ENCODE peak calls at places on chromosomes 12 and 14, in four cellular contexts. C is IMR-90, G is H1, L is mesendoderm. V is an unnamed sample.

GRCh38 chr12:116698131-116698495 is 39.8 kb downstream of the SPRING1 start:
- DNase-seq in C (no peak), G (no peak), L (no peak), V (no peak)

GRCh38 chr14:47207636-47208035 is 467.8 kb downstream of the MDGA2 start:
- DNase-seq in C (no peak), G (no peak), L (peak), V (no peak)

GRCh38 chr12:56487448-56488040 is 417 bp downstream of the GLS2 start:
- DNase-seq in C (no peak), G (no peak), L (peak), V (peak)

GRCh38 chr12:117447665-117448366 is 86.4 kb upstream of the NOS1 start:
- DNase-seq in C (no peak), G (no peak), L (no peak), V (no peak)

GRCh38 chr12:26120561-26121274 is 4.1 kb downstream of the BHLHE41 start:
- DNase-seq in C (no peak), G (no peak), L (no peak), V (no peak)

GRCh38 chr12:117830471-117830870 is 138.3 kb downstream of the KSR2 start:
- DNase-seq in C (no peak), G (no peak), L (no peak), V (no peak)

GRCh38 chr12:122031342-122032216 is 9.9 kb downstream of the BCL7A start:
- DNase-seq in C (no peak), G (peak), L (peak), V (peak)

GRCh38 chr12:131736807-131737484 is 26.1 kb downstream of the SFSWAP start:
- DNase-seq in C (peak), G (peak), L (peak), V (peak)

GRCh38 chr12:57418255-57418654 is 12.6 kb downstream of the R3HDM2 start:
- DNase-seq in C (no peak), G (no peak), L (no peak), V (no peak)

GRCh38 chr12:121212875-121213274 is 2.9 kb downstream of the P2RX4 start:
- DNase-seq in C (no peak), G (no peak), L (no peak), V (no peak)

GRCh38 chr12:116303929-116304328 is 26.4 kb upstream of the MED13L start:
- DNase-seq in C (peak), G (no peak), L (no peak), V (no peak)

GRCh38 chr12:12443482-12443881 is 86.6 kb downstream of the BORCS5 start:
- DNase-seq in C (no peak), G (no peak), L (no peak), V (no peak)

GRCh38 chr12:7934560-7935463 is 1.2 kb downstream of the SLC2A3 start:
- DNase-seq in C (no peak), G (no peak), L (no peak), V (no peak)

GRCh38 chr12:75827061-75827460 is 204.5 kb downstream of the PHLDA1 start:
- DNase-seq in C (no peak), G (no peak), L (no peak), V (no peak)

GRCh38 chr14:103705524-103706284 is 9.5 kb downstream of the XRCC3 start:
- DNase-seq in C (no peak), G (no peak), L (no peak), V (peak)

GRCh38 chr12:92927055-92927435 is 2.0 kb downstream of the EEA1 start:
- DNase-seq in C (peak), G (no peak), L (peak), V (no peak)

GRCh38 chr12:100201604-100202423 is 1.2 kb downstream of the ACTR6 start:
- DNase-seq in C (no peak), G (no peak), L (no peak), V (no peak)

GRCh38 chr12:49705479-49706267 is 1.5 kb downstream of the FMNL3 start:
- DNase-seq in C (peak), G (no peak), L (peak), V (peak)

GRCh38 chr14:75610839-75611238 is 32.4 kb downstream of the FLVCR2 start:
- DNase-seq in C (no peak), G (no peak), L (no peak), V (no peak)

GRCh38 chr12:3311491-3312103 is 179.4 kb upstream of the PRMT8 start:
- DNase-seq in C (no peak), G (no peak), L (no peak), V (no peak)

GRCh38 chr12:95709152-95709551 is 81.4 kb downstream of the NTN4 start:
- DNase-seq in C (no peak), G (no peak), L (no peak), V (no peak)

GRCh38 chr14:74135386-74135785 is 50.6 kb downstream of the LIN52 start:
- DNase-seq in C (peak), G (no peak), L (no peak), V (no peak)

DNA sequence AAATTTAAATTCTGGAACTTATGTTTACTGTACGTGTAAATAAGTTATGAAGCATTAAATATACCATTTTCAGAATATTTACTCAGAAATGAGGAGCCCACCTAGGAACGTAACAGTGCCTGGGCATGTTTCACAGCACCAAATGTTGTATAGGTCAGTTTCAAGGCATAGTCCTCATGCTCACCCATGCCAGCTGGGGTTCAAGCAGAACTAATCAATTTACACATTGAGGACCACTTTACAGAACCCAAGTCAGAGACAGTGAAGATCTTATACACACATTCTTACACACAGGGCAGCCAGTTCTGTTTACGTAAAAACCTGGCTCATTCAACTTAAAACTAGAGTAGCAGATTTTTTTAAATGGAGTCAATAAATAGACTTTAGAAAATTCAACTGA is 2.0 kb downstream of the KICS2 start:
- DNase-seq in C (no peak), G (no peak), L (no peak), V (no peak)
- H3K56ac ChIP-seq in C (no peak), G (no peak), L (no peak), V (no peak)

DNA sequence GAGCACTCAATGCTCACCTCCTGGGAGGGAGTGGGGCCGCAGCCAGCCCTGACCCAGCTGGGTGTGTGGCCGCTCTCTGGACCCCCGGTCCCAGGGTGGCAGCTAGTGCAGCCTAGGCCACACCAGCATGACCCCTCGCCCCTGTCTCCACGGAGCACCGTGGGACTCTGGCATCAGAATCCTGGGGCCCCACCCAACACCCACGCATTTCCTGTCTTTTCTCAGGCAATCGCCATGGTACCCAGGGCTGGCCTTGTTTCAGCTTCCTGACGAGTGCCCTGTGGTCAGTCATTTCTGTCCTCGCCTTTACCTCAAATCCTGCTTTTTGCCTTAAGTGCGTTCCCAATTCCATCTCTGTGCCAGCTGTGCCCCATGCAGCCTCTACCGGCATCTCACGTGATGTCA is 15.9 kb downstream of the PACS2 start:
- DNase-seq in C (peak), G (no peak), L (no peak), V (no peak)
- H3K9ac ChIP-seq in C (peak), G (no peak), L (no peak), V (no peak)

GRCh38 chr14:68521557-68521901 is 271.3 kb downstream of the ZFP36L1 start:
- DNase-seq in C (no peak), G (no peak), L (no peak), V (no peak)

GRCh38 chr14:68520637-68521556 is 272.0 kb downstream of the ZFP36L1 start:
- DNase-seq in C (no peak), G (peak), L (peak), V (peak)

GRCh38 chr14:68518180-68518579 is 274.7 kb downstream of the ZFP36L1 start:
- DNase-seq in C (no peak), G (no peak), L (no peak), V (no peak)

GRCh38 chr14:68519788-68520187 is 273.1 kb downstream of the ZFP36L1 start:
- DNase-seq in C (no peak), G (no peak), L (no peak), V (no peak)

DNA sequence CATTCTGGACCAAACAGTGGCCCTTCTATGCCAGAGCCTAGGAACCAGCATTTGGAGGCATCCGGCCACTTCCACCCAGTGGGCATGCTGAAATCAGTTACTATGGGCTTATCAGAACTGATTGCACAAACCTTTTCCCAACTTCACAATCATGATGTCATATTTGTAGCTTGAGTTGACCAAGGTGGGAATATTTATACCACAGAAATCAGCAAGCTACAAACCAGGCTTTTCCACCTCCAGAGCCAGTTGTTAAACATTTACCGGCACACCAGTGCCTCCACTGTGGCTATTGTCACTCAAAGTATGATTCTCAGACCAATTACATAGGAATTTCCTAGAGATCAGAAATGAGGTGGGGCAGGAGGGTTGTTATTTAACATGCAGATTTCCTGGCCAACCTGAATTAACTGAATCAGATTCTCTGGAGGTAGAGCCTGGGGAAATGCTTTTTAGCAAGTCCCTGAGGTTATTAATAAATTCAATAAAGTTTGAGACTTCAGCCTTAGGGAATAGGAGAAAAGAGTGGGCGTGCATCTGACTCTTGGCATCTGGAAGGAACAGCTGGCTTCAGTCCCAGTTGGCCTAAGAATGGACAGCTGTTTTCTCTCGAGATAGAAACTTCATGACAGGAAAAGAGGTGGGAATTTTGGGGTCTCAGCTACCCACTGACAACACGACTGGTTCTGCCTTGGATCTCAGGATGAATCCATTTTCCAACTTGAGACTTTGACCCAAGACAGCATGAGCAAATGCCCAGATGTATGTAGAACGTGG is 273.8 kb downstream of the ZFP36L1 start:
- DNase-seq in C (peak), G (no peak), L (no peak), V (no peak)
- H3K18ac ChIP-seq in C (peak), G (no peak), L (no peak), V (no peak)

GRCh38 chr12:10750385-10750727 is 27.2 kb upstream of the YBX3 start:
- DNase-seq in C (no peak), G (no peak), L (no peak), V (no peak)

GRCh38 chr12:10741836-10742235 is 18.7 kb upstream of the YBX3 start:
- DNase-seq in C (no peak), G (no peak), L (no peak), V (no peak)

GRCh38 chr12:10749700-10750384 is 26.7 kb upstream of the YBX3 start:
- DNase-seq in C (peak), G (peak), L (peak), V (peak)

GRCh38 chr12:10753066-10753465 is 29.9 kb upstream of the YBX3 start:
- DNase-seq in C (peak), G (no peak), L (no peak), V (no peak)

GRCh38 chr12:10747730-10748129 is 24.6 kb upstream of the YBX3 start:
- DNase-seq in C (no peak), G (no peak), L (no peak), V (no peak)
- H3K56ac ChIP-seq in C (no peak), G (no peak), L (no peak), V (no peak)

DNA sequence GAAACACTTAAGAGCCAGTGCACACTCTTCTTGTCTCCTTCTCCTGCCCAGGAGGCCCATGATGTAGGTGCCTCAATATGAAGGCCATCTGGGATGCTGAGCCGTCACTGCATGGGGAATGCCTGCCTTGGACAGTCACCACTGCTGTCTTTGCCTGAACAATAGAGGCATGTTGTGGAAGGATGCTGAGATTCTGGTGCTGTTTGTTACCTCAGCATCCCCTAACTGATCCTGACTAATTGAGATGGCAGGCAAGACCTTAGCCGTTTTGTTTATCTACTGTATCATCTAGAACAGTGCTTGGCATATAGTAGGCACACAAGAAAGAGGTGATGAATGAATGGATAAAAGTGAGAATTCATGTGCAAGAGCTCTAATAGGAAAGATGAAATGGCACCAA is 253.5 kb downstream of the GLT1D1 start:
- DNase-seq in C (no peak), G (no peak), L (no peak), V (no peak)
- H3K9ac ChIP-seq in C (no peak), G (no peak), L (no peak), V (no peak)

GRCh38 chr14:76773956-76774355 is 12.7 kb downstream of the VASH1 start:
- DNase-seq in C (no peak), G (no peak), L (no peak), V (peak)
- H3K18ac ChIP-seq in C (no peak), G (no peak), L (no peak), V (no peak)

GRCh38 chr12:105641742-105642141 is 311.3 kb downstream of the C12orf75 start:
- DNase-seq in C (peak), G (no peak), L (peak), V (no peak)

GRCh38 chr12:105640780-105641179 is 310.3 kb downstream of the C12orf75 start:
- DNase-seq in C (no peak), G (no peak), L (peak), V (no peak)

GRCh38 chr12:105637470-105637869 is 307.0 kb downstream of the C12orf75 start:
- DNase-seq in C (no peak), G (no peak), L (no peak), V (no peak)
- H3K56ac ChIP-seq in C (no peak), G (no peak), L (no peak), V (no peak)

GRCh38 chr12:62657363-62657632 is 190.7 kb downstream of the MON2 start:
- DNase-seq in C (no peak), G (no peak), L (no peak), V (no peak)

GRCh38 chr12:62659457-62660295 is 193.1 kb downstream of the MON2 start:
- DNase-seq in C (no peak), G (peak), L (peak), V (peak)

GRCh38 chr12:62660763-62661162 is 194.1 kb downstream of the MON2 start:
- DNase-seq in C (peak), G (no peak), L (no peak), V (no peak)

GRCh38 chr12:62656576-62657362 is 190.1 kb downstream of the MON2 start:
- DNase-seq in C (no peak), G (no peak), L (no peak), V (peak)

GRCh38 chr12:62658910-62659309 is 192.3 kb downstream of the MON2 start:
- DNase-seq in C (no peak), G (no peak), L (peak), V (no peak)
- H3K9ac ChIP-seq in C (no peak), G (no peak), L (peak), V (no peak)